ENCODE peak calls at places on chromosomes 6 and 20, in six cellular contexts. S is HCT116, L is K562, J is HepG2, I is H1, N is GM12878. M is an unnamed sample.

GRCh38 chr6:65708162-65708561 is 1.1 kb upstream of the EYS start:
- DNase-seq in S (no peak), L (no peak), J (no peak), I (no peak), N (no peak), M (no peak)

GRCh38 chr6:99882151-99882702 is 111.8 kb downstream of the MCHR2 start:
- DNase-seq in S (no peak), L (no peak), J (no peak), I (no peak), N (no peak), M (no peak)

GRCh38 chr6:164322533-164322932 is 908.0 kb downstream of the QKI start:
- DNase-seq in S (no peak), L (no peak), J (no peak), I (no peak), N (no peak), M (no peak)

GRCh38 chr6:97094376-97094775 is 169.8 kb downstream of the KLHL32 start:
- DNase-seq in S (no peak), L (no peak), J (no peak), I (no peak), N (no peak), M (no peak)

GRCh38 chr6:162056745-162057144 is 670.8 kb downstream of the PRKN start:
- DNase-seq in S (no peak), L (no peak), J (peak), I (peak), N (no peak), M (peak)

GRCh38 chr6:44007818-44008660 is 119.2 kb downstream of the MRPL14 start:
- DNase-seq in S (no peak), L (no peak), J (no peak), I (no peak), N (no peak), M (no peak)

GRCh38 chr6:170007468-170008240 is 256.2 kb downstream of the ERMARD start:
- DNase-seq in S (no peak), L (no peak), J (no peak), I (no peak), N (no peak), M (no peak)

GRCh38 chr6:28353981-28354676 is 4.4 kb downstream of the ZKSCAN3 start:
- DNase-seq in S (peak), L (peak), J (no peak), I (no peak), N (no peak), M (no peak)

GRCh38 chr6:43171284-43172126 is 436 bp downstream of the SRF start:
- DNase-seq in S (no peak), L (peak), J (no peak), I (peak), N (no peak), M (no peak)

GRCh38 chr20:46964299-46965123 is 69.9 kb downstream of the EYA2 start:
- DNase-seq in S (no peak), L (no peak), J (no peak), I (no peak), N (no peak), M (no peak)

GRCh38 chr6:6169141-6169540 is 151.3 kb downstream of the F13A1 start:
- DNase-seq in S (no peak), L (no peak), J (no peak), I (no peak), N (no peak), M (peak)

GRCh38 chr6:3228791-3229565 is 1.5 kb upstream of the TUBB2B start:
- DNase-seq in S (no peak), L (no peak), J (no peak), I (peak), N (no peak), M (no peak)

GRCh38 chr20:40583195-40583594 is 105.8 kb downstream of the MAFB start:
- DNase-seq in S (no peak), L (no peak), J (no peak), I (no peak), N (no peak), M (no peak)

GRCh38 chr20:59145247-59145925 is 18.2 kb upstream of the ZNF831 start:
- DNase-seq in S (no peak), L (no peak), J (no peak), I (no peak), N (no peak), M (no peak)

GRCh38 chr6:48397887-48398286 is 286.9 kb upstream of the PTCHD4 start:
- DNase-seq in S (no peak), L (no peak), J (no peak), I (no peak), N (no peak), M (no peak)

GRCh38 chr20:57427239-57428127 is 36.3 kb downstream of the RBM38 start:
- DNase-seq in S (no peak), L (no peak), J (no peak), I (no peak), N (no peak), M (no peak)

GRCh38 chr6:2989332-2990178 is 10.1 kb upstream of the NQO2 start:
- DNase-seq in S (peak), L (peak), J (peak), I (peak), N (peak), M (peak)

GRCh38 chr6:90048191-90048969 is 154.1 kb downstream of the GJA10 start:
- DNase-seq in S (no peak), L (no peak), J (no peak), I (no peak), N (no peak), M (no peak)

DNA sequence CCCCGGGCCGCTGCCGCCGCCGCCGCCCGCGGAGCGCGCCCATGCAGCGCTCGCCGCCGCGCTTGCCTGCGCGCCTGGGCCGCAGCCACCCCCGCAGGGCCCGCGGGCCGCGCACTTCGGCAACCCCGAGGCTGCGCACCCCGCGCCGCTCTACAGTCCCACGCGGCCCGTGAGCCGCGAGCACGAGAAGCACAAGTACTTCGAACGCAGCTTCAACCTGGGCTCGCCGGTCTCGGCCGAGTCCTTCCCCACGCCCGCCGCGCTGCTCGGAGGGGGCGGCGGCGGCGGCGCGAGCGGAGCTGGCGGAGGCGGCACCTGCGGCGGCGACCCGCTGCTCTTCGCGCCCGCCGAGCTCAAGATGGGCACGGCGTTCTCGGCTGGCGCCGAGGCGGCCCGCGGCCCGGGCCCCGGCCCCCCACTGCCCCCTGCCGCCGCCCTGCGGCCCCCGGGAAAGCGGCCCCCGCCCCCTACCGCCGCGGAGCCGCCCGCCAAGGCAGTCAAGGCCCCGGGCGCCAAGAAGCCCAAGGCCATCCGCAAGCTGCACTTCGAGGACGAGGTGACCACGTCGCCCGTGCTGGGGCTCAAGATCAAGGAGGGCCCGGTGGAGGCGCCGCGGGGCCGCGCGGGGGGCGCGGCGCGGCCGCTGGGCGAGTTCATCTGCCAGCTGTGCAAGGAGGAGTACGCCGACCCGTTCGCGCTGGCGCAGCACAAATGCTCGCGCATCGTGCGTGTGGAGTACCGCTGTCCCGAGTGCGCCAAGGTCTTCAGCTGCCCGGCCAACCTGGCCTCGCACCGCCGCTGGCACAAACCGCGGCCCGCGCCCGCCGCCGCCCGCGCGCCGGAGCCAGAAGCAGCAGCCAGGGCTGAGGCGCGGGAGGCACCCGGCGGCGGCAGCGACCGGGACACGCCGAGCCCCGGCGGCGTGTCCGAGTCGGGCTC is 779 bp downstream of the INSM1 start:
- DNase-seq in S (no peak), L (no peak), J (no peak), I (peak), N (no peak), M (no peak)
- TF ChIP-seq ZNF274 in S (no peak), L (no peak), J (no peak), I (no peak), N (no peak), M (no peak)

GRCh38 chr20:2693286-2693995 is 861 bp downstream of the EBF4 start:
- DNase-seq in S (no peak), L (no peak), J (no peak), I (peak), N (no peak), M (no peak)
- H3K4me3 ChIP-seq in S (peak), L (no peak), J (peak), I (peak), N (no peak), M (peak)

GRCh38 chr6:51619042-51619799 is 468.2 kb downstream of the PKHD1 start:
- DNase-seq in S (no peak), L (no peak), J (no peak), I (no peak), N (no peak), M (no peak)
- TF ChIP-seq ZNF274 in S (no peak), L (no peak), J (no peak), I (no peak), N (no peak), M (no peak)

DNA sequence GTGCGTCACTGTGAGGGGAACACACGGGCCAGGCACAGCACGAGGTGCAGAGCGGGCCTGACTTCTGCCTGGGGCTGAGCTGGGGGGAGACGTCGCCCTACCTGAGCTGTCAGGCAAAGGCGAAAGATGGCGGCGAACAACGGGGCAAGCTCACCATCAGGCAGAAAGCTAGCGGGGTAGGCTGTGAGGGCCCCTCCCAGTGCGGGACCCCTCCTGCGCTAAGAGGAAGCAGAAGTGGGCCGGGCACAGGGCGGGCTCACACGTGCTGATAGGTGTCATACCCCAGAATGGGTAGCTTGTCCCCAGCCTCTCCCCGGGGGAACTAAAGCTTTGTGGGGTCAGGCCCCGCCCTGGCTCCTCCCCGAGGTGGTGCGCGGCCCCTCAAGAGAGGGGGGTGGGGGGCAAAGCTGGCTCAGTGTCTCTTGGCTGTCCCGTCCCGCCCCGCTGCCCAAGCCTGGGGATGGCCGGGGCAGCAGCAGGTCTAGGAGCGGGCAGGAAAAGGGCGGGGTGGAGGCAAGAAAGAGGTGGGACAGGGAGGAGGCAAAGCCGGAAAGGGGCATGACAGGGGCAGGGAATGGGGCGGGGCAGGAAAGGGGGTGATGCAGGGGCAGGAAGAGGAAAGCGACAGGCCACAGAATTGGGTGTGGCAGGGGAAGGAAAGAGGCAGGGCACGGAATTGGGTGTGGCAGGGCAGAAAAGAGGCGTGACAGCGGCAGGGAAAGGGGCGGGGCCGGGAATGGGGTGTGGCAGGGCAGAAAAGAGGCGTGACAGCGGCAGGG is 14.7 kb downstream of the UCKL1 start:
- DNase-seq in S (no peak), L (peak), J (no peak), I (peak), N (no peak), M (no peak)
- H3K4me3 ChIP-seq in S (no peak), L (peak), J (no peak), I (peak), N (no peak), M (no peak)

DNA sequence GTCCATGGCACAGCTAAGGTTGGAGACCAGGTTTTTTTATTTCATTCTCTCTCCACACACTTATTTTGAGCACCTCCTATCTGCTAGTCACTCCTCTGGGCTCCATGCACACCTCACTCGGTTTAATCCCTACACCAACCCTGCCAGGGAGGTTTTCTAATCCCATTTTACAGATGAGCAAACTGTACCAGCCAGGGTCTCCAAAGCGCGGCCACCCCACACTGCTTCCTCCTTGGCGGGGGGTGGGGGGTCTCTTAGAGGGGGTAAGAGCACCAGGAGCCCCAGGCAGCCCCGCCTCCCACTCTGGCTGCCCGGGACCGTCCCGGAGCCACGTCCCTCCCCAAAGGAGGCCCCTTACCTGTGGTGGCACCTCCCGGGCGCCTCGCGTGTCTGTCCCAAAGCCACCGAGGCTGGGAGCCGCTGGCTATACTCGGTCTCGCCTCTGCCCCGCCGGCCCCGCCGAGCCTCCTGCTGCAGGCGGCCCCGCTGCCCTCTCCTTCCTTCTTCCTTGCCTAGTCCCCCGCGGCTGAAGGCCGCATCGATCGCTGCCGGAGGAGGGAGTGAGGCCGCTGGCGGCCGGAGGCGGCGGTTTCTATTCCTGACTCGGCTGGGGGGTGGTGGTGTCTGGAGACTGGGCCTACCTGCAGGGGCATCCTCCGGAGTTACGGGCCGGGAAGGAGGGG is at the start of gene KCNS1:
- DNase-seq in S (no peak), L (peak), J (peak), I (peak), N (no peak), M (peak)
- TF ChIP-seq ZNF274 in S (no peak), L (no peak), J (no peak), I (no peak), N (no peak), M (no peak)

DNA sequence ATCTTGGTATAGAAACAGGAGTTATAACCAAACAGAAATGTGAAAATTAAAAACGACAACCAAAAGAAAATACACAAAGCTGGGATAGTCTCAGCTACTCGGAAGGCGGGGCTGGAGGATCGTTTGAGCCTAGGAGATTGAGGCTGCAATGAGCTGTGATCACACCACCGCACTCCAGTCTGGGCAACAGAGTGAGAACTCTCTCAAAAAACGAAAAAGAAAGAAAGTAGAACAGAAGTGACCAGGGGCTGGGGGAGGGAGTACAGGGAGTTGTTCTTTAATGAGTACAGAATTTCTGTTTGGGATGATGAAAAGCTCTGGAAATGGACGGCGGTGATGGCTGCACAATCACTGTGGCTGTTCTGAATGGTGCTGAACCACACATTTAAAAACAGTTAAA is 5.9 kb downstream of the GMEB2 start:
- DNase-seq in S (no peak), L (no peak), J (no peak), I (no peak), N (no peak), M (no peak)
- H3K4me3 ChIP-seq in S (no peak), L (no peak), J (no peak), I (no peak), N (no peak), M (no peak)

GRCh38 chr20:24761220-24762065 is 187.6 kb upstream of the CST7 start:
- DNase-seq in S (no peak), L (no peak), J (no peak), I (no peak), N (no peak), M (no peak)

GRCh38 chr20:24764027-24764797 is 184.9 kb upstream of the CST7 start:
- DNase-seq in S (no peak), L (no peak), J (no peak), I (no peak), N (no peak), M (no peak)

GRCh38 chr20:24763386-24764026 is 185.6 kb upstream of the CST7 start:
- DNase-seq in S (no peak), L (no peak), J (no peak), I (no peak), N (no peak), M (no peak)

GRCh38 chr20:24762371-24762770 is 186.7 kb upstream of the CST7 start:
- DNase-seq in S (no peak), L (no peak), J (no peak), I (no peak), N (no peak), M (no peak)

DNA sequence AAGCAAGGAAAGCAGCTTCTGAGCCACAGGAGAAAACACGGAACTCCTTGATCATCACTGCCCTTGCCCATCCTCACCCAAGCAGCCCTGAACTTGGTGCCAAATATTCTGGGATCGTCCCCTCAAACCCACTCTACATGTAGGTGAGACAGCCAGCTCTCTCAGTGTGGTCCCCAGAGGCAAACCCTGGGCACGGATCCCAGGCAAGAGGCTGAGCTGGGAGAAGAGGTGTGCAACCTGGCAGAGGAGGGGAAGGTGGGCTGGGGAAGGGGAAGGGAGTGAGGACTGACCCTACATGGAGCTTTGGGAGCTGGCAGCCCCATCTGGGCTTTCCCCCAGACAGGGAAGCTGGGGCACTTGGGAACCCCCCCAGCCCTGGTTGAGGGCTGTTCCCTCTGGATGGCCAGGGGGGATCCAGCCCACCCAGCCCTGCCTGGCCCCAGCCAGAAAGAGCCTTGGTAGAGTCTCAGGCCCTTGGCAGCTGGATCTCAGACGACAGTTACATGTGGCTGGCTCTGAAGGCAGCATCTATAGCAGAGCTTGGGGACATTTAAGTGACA is 186.2 kb upstream of the CST7 start:
- DNase-seq in S (no peak), L (no peak), J (no peak), I (no peak), N (no peak), M (no peak)
- TF ChIP-seq ZNF274 in S (no peak), L (no peak), J (no peak), I (no peak), N (no peak), M (no peak)

M was measured in NT2/D1.